ENCODE peak calls at places on chromosomes 12 and 14, in ten cellular contexts. One of them, this sample, is unnamed.

GRCh38 chr14:33475623-33476022 is 475.3 kb downstream of the EGLN3 start:
- DNase-seq in uterus: no peak
- DNase-seq in NCI-H524: peak
- DNase-seq in NCI-H345: peak
- DNase-seq in suprapubic skin: no peak
- DNase-seq in stimulated activated CD8-positive, alpha-beta memory T cell treated with anti-CD3 and anti-CD28 coated beads, Interleukin-4, amount 100 ng/mL, for 48 hours: peak
- DNase-seq in mesenteric fat pad: no peak
- DNase-seq in A549: peak
- DNase-seq in upper lobe of right lung: no peak
- DNase-seq in SW 1271: peak
- DNase-seq in this sample: no peak

GRCh38 chr12:54301428-54302045 is 722 bp upstream of the NFE2 start:
- DNase-seq in uterus: no peak
- DNase-seq in upper lobe of right lung: no peak
- DNase-seq in suprapubic skin: peak
- DNase-seq in stimulated activated CD8-positive, alpha-beta memory T cell treated with anti-CD3 and anti-CD28 coated beads, Interleukin-4, amount 100 ng/mL, for 48 hours: no peak
- DNase-seq in NCI-H345: no peak
- DNase-seq in mesenteric fat pad: no peak
- DNase-seq in NCI-H524: no peak
- DNase-seq in SW 1271: no peak
- DNase-seq in A549: no peak
- DNase-seq in this sample: no peak

GRCh38 chr14:99733551-99734405 is 49.7 kb downstream of the CYP46A1 start:
- DNase-seq in stimulated activated CD8-positive, alpha-beta memory T cell treated with anti-CD3 and anti-CD28 coated beads, Interleukin-4, amount 100 ng/mL, for 48 hours: no peak
- DNase-seq in uterus: peak
- DNase-seq in NCI-H345: no peak
- DNase-seq in mesenteric fat pad: peak
- DNase-seq in NCI-H524: no peak
- DNase-seq in SW 1271: no peak
- DNase-seq in suprapubic skin: peak
- DNase-seq in upper lobe of right lung: peak
- DNase-seq in A549: no peak
- DNase-seq in this sample: peak

GRCh38 chr14:104697892-104698583 is 8.6 kb downstream of the INF2 start:
- DNase-seq in uterus: no peak
- DNase-seq in mesenteric fat pad: no peak
- DNase-seq in SW 1271: no peak
- DNase-seq in suprapubic skin: no peak
- DNase-seq in NCI-H345: no peak
- DNase-seq in upper lobe of right lung: no peak
- DNase-seq in A549: no peak
- DNase-seq in NCI-H524: no peak
- DNase-seq in stimulated activated CD8-positive, alpha-beta memory T cell treated with anti-CD3 and anti-CD28 coated beads, Interleukin-4, amount 100 ng/mL, for 48 hours: no peak
- DNase-seq in this sample: no peak

GRCh38 chr12:46825526-46826414 is at the start of gene SLC38A4:
- DNase-seq in uterus: peak
- DNase-seq in upper lobe of right lung: no peak
- DNase-seq in mesenteric fat pad: no peak
- DNase-seq in NCI-H345: no peak
- DNase-seq in suprapubic skin: no peak
- DNase-seq in A549: no peak
- DNase-seq in stimulated activated CD8-positive, alpha-beta memory T cell treated with anti-CD3 and anti-CD28 coated beads, Interleukin-4, amount 100 ng/mL, for 48 hours: no peak
- DNase-seq in NCI-H524: peak
- DNase-seq in SW 1271: no peak
- DNase-seq in this sample: no peak

GRCh38 chr12:128920468-128920867 is 67.2 kb downstream of the GLT1D1 start:
- DNase-seq in stimulated activated CD8-positive, alpha-beta memory T cell treated with anti-CD3 and anti-CD28 coated beads, Interleukin-4, amount 100 ng/mL, for 48 hours: no peak
- DNase-seq in uterus: peak
- DNase-seq in SW 1271: no peak
- DNase-seq in suprapubic skin: no peak
- DNase-seq in NCI-H345: no peak
- DNase-seq in A549: no peak
- DNase-seq in mesenteric fat pad: no peak
- DNase-seq in upper lobe of right lung: no peak
- DNase-seq in NCI-H524: peak
- DNase-seq in this sample: no peak

GRCh38 chr14:76762617-76763361 is 1.5 kb downstream of the VASH1 start:
- DNase-seq in mesenteric fat pad: peak
- DNase-seq in A549: no peak
- DNase-seq in SW 1271: no peak
- DNase-seq in suprapubic skin: peak
- DNase-seq in stimulated activated CD8-positive, alpha-beta memory T cell treated with anti-CD3 and anti-CD28 coated beads, Interleukin-4, amount 100 ng/mL, for 48 hours: no peak
- DNase-seq in uterus: no peak
- DNase-seq in NCI-H524: no peak
- DNase-seq in NCI-H345: no peak
- DNase-seq in upper lobe of right lung: no peak
- DNase-seq in this sample: no peak

GRCh38 chr12:101877816-101878811 is 734 bp downstream of the DRAM1 start:
- DNase-seq in NCI-H345: no peak
- DNase-seq in stimulated activated CD8-positive, alpha-beta memory T cell treated with anti-CD3 and anti-CD28 coated beads, Interleukin-4, amount 100 ng/mL, for 48 hours: no peak
- DNase-seq in A549: peak
- DNase-seq in SW 1271: no peak
- DNase-seq in upper lobe of right lung: no peak
- DNase-seq in mesenteric fat pad: no peak
- DNase-seq in NCI-H524: peak
- DNase-seq in uterus: peak
- DNase-seq in suprapubic skin: no peak
- DNase-seq in this sample: no peak

GRCh38 chr12:1083086-1083887 is 92.3 kb downstream of the ERC1 start:
- DNase-seq in upper lobe of right lung: no peak
- DNase-seq in mesenteric fat pad: no peak
- DNase-seq in NCI-H524: no peak
- DNase-seq in stimulated activated CD8-positive, alpha-beta memory T cell treated with anti-CD3 and anti-CD28 coated beads, Interleukin-4, amount 100 ng/mL, for 48 hours: no peak
- DNase-seq in NCI-H345: no peak
- DNase-seq in suprapubic skin: no peak
- DNase-seq in uterus: no peak
- DNase-seq in SW 1271: no peak
- DNase-seq in A549: no peak
- DNase-seq in this sample: no peak

GRCh38 chr14:90897022-90897421 is 80.8 kb upstream of the TTC7B start:
- DNase-seq in uterus: no peak
- DNase-seq in NCI-H524: no peak
- DNase-seq in mesenteric fat pad: no peak
- DNase-seq in stimulated activated CD8-positive, alpha-beta memory T cell treated with anti-CD3 and anti-CD28 coated beads, Interleukin-4, amount 100 ng/mL, for 48 hours: no peak
- DNase-seq in SW 1271: no peak
- DNase-seq in suprapubic skin: no peak
- DNase-seq in NCI-H345: no peak
- DNase-seq in upper lobe of right lung: no peak
- DNase-seq in A549: no peak
- DNase-seq in this sample: no peak